ENCODE peak calls at places on chromosomes 1 and 21, in five cellular contexts. L, T, C, V and Y are unnamed samples.

GRCh38 chr1:26327956-26328362 is 10.2 kb downstream of the CD52 start:
- DNase-seq in T (peak), V (no peak), L (no peak), C (no peak), Y (no peak)

GRCh38 chr1:72284398-72285073 is 2.2 kb upstream of the NEGR1 start:
- DNase-seq in L (peak), C (peak), V (peak), T (peak), Y (peak)

GRCh38 chr1:229613938-229614337 is 12.0 kb downstream of the TAF5L start:
- DNase-seq in T (no peak), V (no peak), C (no peak), L (no peak), Y (no peak)

GRCh38 chr1:6003568-6004411 is 11.6 kb upstream of the NPHP4 start:
- DNase-seq in L (no peak), C (no peak), T (no peak), V (no peak), Y (no peak)

GRCh38 chr1:10850026-10850425 is 53.6 kb upstream of the CASZ1 start:
- DNase-seq in T (no peak), V (no peak), C (no peak), L (no peak), Y (no peak)

GRCh38 chr1:11787251-11787803 is 18.4 kb downstream of the MTHFR start:
- DNase-seq in T (peak), C (no peak), L (peak), V (peak), Y (peak)

GRCh38 chr21:31190516-31190915 is 152.2 kb upstream of the KRTAP19-8 start:
- DNase-seq in L (no peak), C (no peak), V (no peak), T (no peak), Y (no peak)

GRCh38 chr1:17119744-17120482 is 662 bp upstream of the PADI2 start:
- DNase-seq in T (no peak), V (no peak), L (no peak), C (no peak), Y (no peak)